ENCODE peak calls at places on chromosomes 3 and 15, in five cellular contexts. One of them, this sample, is unnamed.

GRCh38 chr3:168422843-168423242 is 327.1 kb upstream of the GOLIM4 start:
- DNase-seq in retina: no peak
- DNase-seq in NCI-H1694: no peak
- DNase-seq in astrocyte of the hippocampus: no peak
- DNase-seq in EL: no peak
- DNase-seq in this sample: no peak

GRCh38 chr3:52092291-52092660 is 35.9 kb upstream of the DUSP7 start:
- DNase-seq in retina: no peak
- DNase-seq in astrocyte of the hippocampus: no peak
- DNase-seq in EL: no peak
- DNase-seq in NCI-H1694: no peak
- DNase-seq in this sample: no peak

GRCh38 chr15:96342611-96343528 is 12.4 kb downstream of the NR2F2 start:
- DNase-seq in retina: peak; percentile 84
- DNase-seq in astrocyte of the hippocampus: no peak
- DNase-seq in NCI-H1694: no peak
- DNase-seq in EL: no peak
- DNase-seq in this sample: no peak

GRCh38 chr3:197378987-197379718 is 80.7 kb upstream of the DLG1 start:
- DNase-seq in retina: no peak
- DNase-seq in NCI-H1694: no peak
- DNase-seq in astrocyte of the hippocampus: no peak
- DNase-seq in EL: no peak
- DNase-seq in this sample: no peak

GRCh38 chr3:117480981-117481380 is 771.4 kb downstream of the TUSC7 start:
- DNase-seq in retina: no peak
- DNase-seq in astrocyte of the hippocampus: no peak
- DNase-seq in NCI-H1694: no peak
- DNase-seq in EL: no peak
- DNase-seq in this sample: no peak

GRCh38 chr3:29465836-29466235 is 185.0 kb downstream of the RBMS3 start:
- DNase-seq in retina: no peak
- DNase-seq in NCI-H1694: no peak
- DNase-seq in astrocyte of the hippocampus: peak; percentile 28
- DNase-seq in EL: peak; percentile 67
- DNase-seq in this sample: no peak

GRCh38 chr3:194397757-194398312 is 1.2 kb downstream of the GP5 start:
- DNase-seq in EL: no peak
- DNase-seq in NCI-H1694: no peak
- DNase-seq in astrocyte of the hippocampus: peak; percentile 40
- DNase-seq in retina: peak; percentile 79
- DNase-seq in this sample: no peak

GRCh38 chr15:65087411-65087810 is 10.9 kb downstream of the KBTBD13 start:
- DNase-seq in astrocyte of the hippocampus: no peak
- DNase-seq in retina: no peak
- DNase-seq in EL: no peak
- DNase-seq in NCI-H1694: no peak
- DNase-seq in this sample: no peak

GRCh38 chr3:71425491-71426071 is 157.9 kb downstream of the FOXP1 start:
- DNase-seq in astrocyte of the hippocampus: peak; percentile 88
- DNase-seq in NCI-H1694: no peak
- DNase-seq in EL: peak; percentile 64
- DNase-seq in retina: no peak
- DNase-seq in this sample: no peak

GRCh38 chr3:134965849-134966248 is 170.8 kb downstream of the EPHB1 start:
- DNase-seq in retina: peak; percentile 38
- DNase-seq in EL: no peak
- DNase-seq in NCI-H1694: no peak
- DNase-seq in astrocyte of the hippocampus: no peak
- DNase-seq in this sample: no peak

GRCh38 chr3:129549006-129549800 is 6.2 kb downstream of the H1-8 start:
- DNase-seq in astrocyte of the hippocampus: peak; percentile 53
- DNase-seq in NCI-H1694: no peak
- DNase-seq in EL: peak; percentile 71
- DNase-seq in retina: no peak
- DNase-seq in this sample: no peak

GRCh38 chr3:16300881-16301359 is 35.9 kb downstream of the OXNAD1 start:
- DNase-seq in astrocyte of the hippocampus: no peak
- DNase-seq in EL: no peak
- DNase-seq in NCI-H1694: no peak
- DNase-seq in retina: no peak
- DNase-seq in this sample: peak; percentile 15

GRCh38 chr3:187878776-187879524 is 133.7 kb upstream of the BCL6 start:
- DNase-seq in NCI-H1694: no peak
- DNase-seq in retina: no peak
- DNase-seq in astrocyte of the hippocampus: peak; percentile 48
- DNase-seq in EL: peak; percentile 74
- DNase-seq in this sample: no peak

GRCh38 chr3:139020868-139021234 is at the start of gene PRR23B:
- DNase-seq in NCI-H1694: no peak
- DNase-seq in EL: no peak
- DNase-seq in astrocyte of the hippocampus: no peak
- DNase-seq in retina: no peak
- DNase-seq in this sample: no peak

GRCh38 chr3:53949541-53949940 is 57.9 kb upstream of the SELENOK start:
- DNase-seq in NCI-H1694: peak; percentile 20
- DNase-seq in EL: no peak
- DNase-seq in astrocyte of the hippocampus: no peak
- DNase-seq in retina: no peak
- DNase-seq in this sample: no peak

GRCh38 chr15:51706347-51706746 is 25.0 kb downstream of the SCG3 start:
- DNase-seq in NCI-H1694: no peak
- DNase-seq in EL: peak; percentile 4
- DNase-seq in retina: no peak
- DNase-seq in astrocyte of the hippocampus: no peak
- DNase-seq in this sample: no peak

GRCh38 chr15:60412807-60413597 is 15.2 kb upstream of the ANXA2 start:
- DNase-seq in EL: peak; percentile 45
- DNase-seq in retina: no peak
- DNase-seq in astrocyte of the hippocampus: peak; percentile 36
- DNase-seq in NCI-H1694: no peak
- DNase-seq in this sample: no peak

GRCh38 chr15:68145706-68146105 is 59.4 kb downstream of the CALML4 start:
- DNase-seq in EL: peak; percentile 10
- DNase-seq in NCI-H1694: no peak
- DNase-seq in astrocyte of the hippocampus: no peak
- DNase-seq in retina: no peak
- DNase-seq in this sample: no peak

GRCh38 chr3:12633108-12633507 is 30.8 kb downstream of the RAF1 start:
- DNase-seq in NCI-H1694: no peak
- DNase-seq in retina: no peak
- DNase-seq in EL: no peak
- DNase-seq in astrocyte of the hippocampus: no peak
- DNase-seq in this sample: no peak

GRCh38 chr3:78737988-78738387 is 1029.8 kb downstream of the ROBO1 start:
- DNase-seq in retina: no peak
- DNase-seq in astrocyte of the hippocampus: peak; percentile 21
- DNase-seq in EL: peak; percentile 16
- DNase-seq in NCI-H1694: no peak
- DNase-seq in this sample: no peak

GRCh38 chr3:65902304-65902793 is 136.4 kb downstream of the MAGI1 start:
- DNase-seq in NCI-H1694: no peak
- DNase-seq in retina: no peak
- DNase-seq in astrocyte of the hippocampus: peak; percentile 18
- DNase-seq in EL: no peak
- DNase-seq in this sample: no peak

GRCh38 chr3:194300392-194300758 is 50.8 kb downstream of the CPN2 start:
- DNase-seq in retina: no peak
- DNase-seq in NCI-H1694: no peak
- DNase-seq in astrocyte of the hippocampus: peak; percentile 90
- DNase-seq in EL: no peak
- DNase-seq in this sample: no peak

GRCh38 chr15:78866824-78867223 is 5.9 kb upstream of the MORF4L1 start:
- DNase-seq in astrocyte of the hippocampus: peak; percentile 15
- DNase-seq in EL: no peak
- DNase-seq in NCI-H1694: no peak
- DNase-seq in retina: no peak
- DNase-seq in this sample: no peak

This sample was measured in NK-92 treated with Interleukin-12 subunit alpha and Interleukin-12 subunit beta, amount 100 ng/mL, for 24 hours.